ENCODE peak calls at places on chromosome 19, in nine cellular contexts. E is esophagus squamous epithelium, N is fibroblast of lung, S is endodermal cell, J is cardiac muscle cell, F is AG04450, O is BJ, A is transverse colon, C is tibial nerve. Q is an unnamed sample.
A peak's percentile ranks its signal among the peaks of the same experiment; 100 is the strongest.

GRCh38 chr19:3867971-3868769 is 668 bp downstream of the ZFR2 start:
- DNase-seq in E (no peak), N (no peak), S (peak; percentile 83), J (no peak), F (no peak), O (no peak), A (no peak), C (no peak), Q (no peak)

GRCh38 chr19:3645726-3646125 is 19.1 kb upstream of the CACTIN start:
- DNase-seq in E (no peak), N (no peak), S (no peak), J (no peak), F (no peak), O (no peak), A (no peak), C (no peak), Q (no peak)

GRCh38 chr19:18589380-18590272 is 1.0 kb downstream of the REX1BD start:
- DNase-seq in E (no peak), N (peak; percentile 48), S (peak; percentile 95), J (peak; percentile 73), F (no peak), O (no peak), A (peak; percentile 77), C (peak; percentile 50), Q (peak; percentile 93)

GRCh38 chr19:13920940-13921744 is 15.1 kb downstream of the CC2D1A start:
- DNase-seq in E (no peak), N (peak; percentile 48), S (peak; percentile 75), J (peak; percentile 57), F (no peak), O (no peak), A (no peak), C (peak; percentile 38), Q (peak; percentile 64)

GRCh38 chr19:39335168-39335567 is 675 bp downstream of the GMFG start:
- DNase-seq in E (no peak), N (no peak), S (no peak), J (no peak), F (no peak), O (no peak), A (no peak), C (no peak), Q (no peak)

GRCh38 chr19:52778811-52779210 is 7.8 kb downstream of the ZNF600 start:
- DNase-seq in E (no peak), N (no peak), S (no peak), J (no peak), F (no peak), O (no peak), A (no peak), C (no peak), Q (no peak)

GRCh38 chr19:17796838-17797168 is 1.9 kb downstream of the B3GNT3 start:
- DNase-seq in E (no peak), N (no peak), S (no peak), J (no peak), F (no peak), O (no peak), A (no peak), C (no peak), Q (no peak)

GRCh38 chr19:43699506-43700367 is 16.1 kb upstream of the IRGC start:
- DNase-seq in E (no peak), N (peak; percentile 52), S (peak; percentile 91), J (peak; percentile 46), F (no peak), O (no peak), A (peak; percentile 48), C (no peak), Q (peak; percentile 28)

GRCh38 chr19:18468517-18468916 is 30.6 kb upstream of the ISYNA1 start:
- DNase-seq in E (no peak), N (no peak), S (no peak), J (no peak), F (no peak), O (no peak), A (no peak), C (no peak), Q (no peak)

GRCh38 chr19:6711078-6711361 is 9.4 kb downstream of the C3 start:
- DNase-seq in E (no peak), N (no peak), S (no peak), J (no peak), F (no peak), O (no peak), A (no peak), C (no peak), Q (no peak)

DNA sequence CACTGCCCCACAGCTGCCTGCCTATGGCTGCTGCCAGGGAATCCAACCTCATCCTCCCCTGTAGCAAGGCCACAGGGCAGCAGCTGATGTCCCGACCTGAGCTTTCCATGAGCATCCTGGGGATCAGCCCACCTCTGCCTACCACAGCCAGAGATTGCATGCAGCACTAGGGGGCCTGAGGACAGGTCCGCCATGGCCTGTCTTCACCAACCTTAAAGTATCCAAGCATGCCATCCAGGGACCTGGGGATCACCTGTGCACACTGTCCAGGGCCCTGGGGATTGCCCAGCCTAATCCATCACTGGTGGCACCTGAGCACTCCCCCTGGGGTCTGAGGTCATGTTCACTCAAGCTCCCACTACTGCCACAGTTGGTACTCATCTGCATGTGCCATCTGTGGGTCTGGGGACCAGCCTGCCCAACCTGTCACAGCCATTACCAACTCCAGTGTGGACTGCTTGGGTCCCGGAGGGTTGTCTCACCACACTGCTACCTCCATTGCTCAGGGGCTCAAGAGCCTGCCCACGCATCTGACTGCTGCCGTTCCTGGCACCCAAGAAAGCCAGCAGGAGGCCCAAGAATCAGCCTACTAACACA is 53.0 kb downstream of the KCTD15 start:
- DNase-seq in E (no peak), N (no peak), S (no peak), J (no peak), F (no peak), O (no peak), A (no peak), C (no peak), Q (no peak)
- H3K27me3 ChIP-seq in E (peaks cover 13% of the 10 kb centered on the region), N (no peaks in the 10 kb centered on the region), S (no peaks in the 10 kb centered on the region), J (no peaks in the 10 kb centered on the region), F (no peaks in the 10 kb centered on the region), O (no peaks in the 10 kb centered on the region), A (peaks cover 3% of the 10 kb centered on the region), C (no peaks in the 10 kb centered on the region), Q (peaks cover 3% of the 10 kb centered on the region)

GRCh38 chr19:41754596-41754995 is 734 bp upstream of the CEACAM6 start:
- DNase-seq in E (no peak), N (no peak), S (no peak), J (no peak), F (no peak), O (no peak), A (no peak), C (no peak), Q (no peak)

GRCh38 chr19:41755328-41755913 is at the start of gene CEACAM6:
- DNase-seq in E (no peak), N (no peak), S (peak; percentile 51), J (no peak), F (no peak), O (no peak), A (peak; percentile 79), C (no peak), Q (no peak)

GRCh38 chr19:41753936-41754529 is 1.3 kb upstream of the CEACAM6 start:
- DNase-seq in E (no peak), N (peak; percentile 11), S (peak; percentile 85), J (peak; percentile 36), F (no peak), O (no peak), A (peak; percentile 77), C (peak; percentile 53), Q (peak; percentile 67)

GRCh38 chr19:41748012-41748411 is 7.3 kb upstream of the CEACAM6 start:
- DNase-seq in E (no peak), N (no peak), S (no peak), J (no peak), F (no peak), O (no peak), A (no peak), C (no peak), Q (no peak)

DNA sequence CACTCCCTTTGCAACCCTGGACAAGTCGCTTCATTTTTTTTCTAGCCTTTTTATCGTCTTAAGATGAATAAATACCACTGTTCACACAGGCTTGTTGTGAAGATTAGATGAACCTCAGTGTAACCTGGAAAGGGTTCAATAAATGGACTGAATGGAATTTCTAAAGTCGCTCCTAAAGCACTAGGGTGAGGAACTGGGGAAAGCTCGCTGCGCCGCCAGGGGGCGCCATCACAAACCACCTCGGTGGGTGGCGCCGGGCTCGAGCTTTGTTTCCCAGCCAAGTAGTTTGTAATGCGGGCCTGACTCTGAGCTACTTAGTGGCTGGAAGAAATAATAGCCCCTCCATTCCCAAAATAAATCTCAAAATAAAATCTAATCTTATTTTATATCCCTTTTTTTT is 2.2 kb upstream of the CEACAM6 start:
- DNase-seq in E (no peak), N (peak; percentile 3), S (peak; percentile 91), J (peak; percentile 40), F (no peak), O (no peak), A (peak; percentile 83), C (peak; percentile 7), Q (peak; percentile 71)
- TF ChIP-seq CTCF in E (peak; percentile 73), N (peak; percentile 57), S (peak; percentile 89), J (peak; percentile 73), F (peak; percentile 56), O (peak; percentile 65), A (peak; percentile 83), C (peak; percentile 47), Q (peak; percentile 85)

GRCh38 chr19:33388231-33388816 is 14.8 kb downstream of the CEBPG start:
- DNase-seq in E (no peak), N (no peak), S (no peak), J (no peak), F (no peak), O (no peak), A (no peak), C (no peak), Q (no peak)

GRCh38 chr19:33385956-33386355 is 12.4 kb downstream of the CEBPG start:
- DNase-seq in E (no peak), N (no peak), S (no peak), J (no peak), F (no peak), O (no peak), A (no peak), C (no peak), Q (no peak)

GRCh38 chr19:33384983-33385382 is 11.5 kb downstream of the CEBPG start:
- DNase-seq in E (no peak), N (no peak), S (no peak), J (no peak), F (no peak), O (no peak), A (no peak), C (no peak), Q (no peak)

GRCh38 chr19:33387351-33388230 is 14.1 kb downstream of the CEBPG start:
- DNase-seq in E (no peak), N (no peak), S (no peak), J (no peak), F (no peak), O (no peak), A (no peak), C (no peak), Q (no peak)

GRCh38 chr19:33386361-33386858 is 12.9 kb downstream of the CEBPG start:
- DNase-seq in E (no peak), N (no peak), S (no peak), J (no peak), F (no peak), O (no peak), A (no peak), C (no peak), Q (no peak)
- H3K27me3 ChIP-seq in E (no peaks in the 10 kb centered on the region), N (no peaks in the 10 kb centered on the region), S (no peaks in the 10 kb centered on the region), J (no peaks in the 10 kb centered on the region), F (no peaks in the 10 kb centered on the region), O (no peaks in the 10 kb centered on the region), A (no peaks in the 10 kb centered on the region), C (no peaks in the 10 kb centered on the region), Q (no peaks in the 10 kb centered on the region)

DNA sequence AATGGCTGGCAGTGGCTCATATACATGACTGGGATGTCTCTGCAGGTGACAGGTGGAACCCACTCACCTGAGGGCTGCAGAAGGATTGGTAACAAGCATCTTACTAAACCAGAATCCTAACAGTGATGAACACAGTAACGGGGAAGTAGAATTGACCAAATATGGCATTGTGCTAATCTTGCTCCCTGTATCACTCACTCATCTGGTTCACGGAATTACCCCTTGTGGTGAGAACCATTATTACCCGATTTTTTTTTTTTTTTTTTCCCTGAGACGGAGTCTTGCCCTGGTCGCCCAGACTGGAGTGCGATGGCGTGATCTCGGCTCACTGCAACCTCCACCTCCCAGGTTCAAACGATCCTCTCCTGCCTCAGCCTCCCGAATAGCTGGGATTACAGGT is 69.5 kb downstream of the PTPRS start:
- DNase-seq in E (no peak), N (peak; percentile 10), S (no peak), J (no peak), F (no peak), O (no peak), A (no peak), C (no peak), Q (no peak)
- TF ChIP-seq CTCF in E (no peak), N (peak; percentile 27), S (peak; percentile 54), J (peak; percentile 19), F (peak; percentile 28), O (peak; percentile 7), A (no peak), C (no peak), Q (peak; percentile 34)